ENCODE peak calls at places on chromosomes 7 and 10, in four cellular contexts. B is HepG2, C is WTC11, V is K562. T is an unnamed sample.

GRCh38 chr7:83347836-83348482 is 185.3 kb upstream of the PCLO start:
- DNase-seq in V (no peak), C (no peak), B (no peak), T (peak)

GRCh38 chr7:128421384-128421783 is 11.6 kb upstream of the IMPDH1 start:
- DNase-seq in V (no peak), C (no peak), B (no peak), T (no peak)

GRCh38 chr7:8206950-8207349 is 55.0 kb downstream of the ICA1 start:
- DNase-seq in B (no peak), V (no peak), C (no peak), T (no peak)

GRCh38 chr7:21261627-21262564 is 166.0 kb upstream of the SP4 start:
- DNase-seq in B (peak), V (peak), C (peak), T (peak)

GRCh38 chr10:60905580-60905979 is 38.4 kb downstream of the RHOBTB1 start:
- DNase-seq in B (no peak), C (no peak), V (no peak), T (no peak)

GRCh38 chr7:142804715-142805114 is 33.9 kb downstream of the PRSS2 start:
- DNase-seq in V (peak), C (no peak), B (no peak), T (no peak)

GRCh38 chr7:129845178-129845971 is 107.4 kb downstream of the UBE2H start:
- DNase-seq in C (no peak), B (no peak), V (no peak), T (no peak)

GRCh38 chr7:44279286-44279685 is 46.1 kb downstream of the CAMK2B start:
- DNase-seq in V (no peak), B (no peak), C (peak), T (no peak)

GRCh38 chr7:75732764-75733630 is 5.7 kb downstream of the HIP1 start:
- DNase-seq in C (no peak), V (peak), B (no peak), T (no peak)

GRCh38 chr10:78516236-78516635 is 482.6 kb downstream of the RPS24 start:
- DNase-seq in B (no peak), V (no peak), C (no peak), T (no peak)

GRCh38 chr7:36809064-36809463 is 84.8 kb upstream of the AOAH start:
- DNase-seq in C (no peak), V (no peak), B (no peak), T (no peak)

GRCh38 chr7:64541438-64542359 is 21.2 kb downstream of the ZNF680 start:
- DNase-seq in B (no peak), V (no peak), C (no peak), T (no peak)

GRCh38 chr10:122206471-122207065 is 64.5 kb upstream of the BTBD16 start:
- DNase-seq in C (no peak), V (no peak), B (no peak), T (no peak)

GRCh38 chr7:2928256-2928612 is 84.1 kb upstream of the GNA12 start:
- DNase-seq in V (no peak), C (peak), B (no peak), T (no peak)

GRCh38 chr10:3080608-3081007 is 13.3 kb downstream of the PFKP start:
- DNase-seq in B (no peak), C (no peak), V (no peak), T (no peak)

GRCh38 chr10:37813763-37814162 is 43.6 kb downstream of the ZNF248 start:
- DNase-seq in C (no peak), V (no peak), B (no peak), T (no peak)

GRCh38 chr7:71430246-71430645 is 298.3 kb downstream of the GALNT17 start:
- DNase-seq in C (no peak), B (no peak), V (no peak), T (no peak)

GRCh38 chr7:45117582-45117981 is 6.1 kb upstream of the TBRG4 start:
- DNase-seq in V (no peak), C (no peak), B (no peak), T (no peak)

GRCh38 chr10:86968271-86968993 is at the start of gene ADIRF:
- DNase-seq in V (no peak), B (no peak), C (peak), T (no peak)

GRCh38 chr10:105594301-105594700 is 953.2 kb downstream of the SORCS3 start:
- DNase-seq in B (no peak), V (no peak), C (no peak), T (no peak)

GRCh38 chr10:20856484-20856883 is 40.6 kb downstream of the NEBL start:
- DNase-seq in C (no peak), V (no peak), B (no peak), T (no peak)

GRCh38 chr7:95276114-95276513 is 48.2 kb downstream of the PON1 start:
- DNase-seq in V (no peak), C (no peak), B (no peak), T (no peak)

GRCh38 chr10:94364480-94364879 is 1.7 kb upstream of the NOC3L start:
- DNase-seq in V (no peak), B (no peak), C (no peak), T (no peak)

GRCh38 chr10:64059884-64060283 is 538.7 kb downstream of the REEP3 start:
- DNase-seq in C (no peak), B (no peak), V (no peak), T (no peak)

GRCh38 chr10:31100176-31100575 is 68.5 kb upstream of the ZNF438 start:
- DNase-seq in V (no peak), C (no peak), B (no peak), T (no peak)

GRCh38 chr10:31099664-31100063 is 68.0 kb upstream of the ZNF438 start:
- DNase-seq in B (peak), V (no peak), C (no peak), T (no peak)

GRCh38 chr10:31100662-31101061 is 69.0 kb upstream of the ZNF438 start:
- DNase-seq in C (no peak), V (no peak), B (no peak), T (no peak)

GRCh38 chr10:31102421-31102820 is 70.8 kb upstream of the ZNF438 start:
- DNase-seq in V (no peak), B (no peak), C (no peak), T (no peak)

GRCh38 chr10:31101123-31101522 is 69.5 kb upstream of the ZNF438 start:
- DNase-seq in V (no peak), C (no peak), B (no peak), T (no peak)
- TF ChIP-seq ELF4 in V (no peak), C (no peak), B (no peak), T (no peak)

GRCh38 chr7:131945313-131945831 is 388.9 kb upstream of the PODXL start:
- DNase-seq in V (peak), B (peak), C (peak), T (peak)
- TF ChIP-seq ELF4 in V (no peak), B (no peak), C (no peak), T (no peak)

DNA sequence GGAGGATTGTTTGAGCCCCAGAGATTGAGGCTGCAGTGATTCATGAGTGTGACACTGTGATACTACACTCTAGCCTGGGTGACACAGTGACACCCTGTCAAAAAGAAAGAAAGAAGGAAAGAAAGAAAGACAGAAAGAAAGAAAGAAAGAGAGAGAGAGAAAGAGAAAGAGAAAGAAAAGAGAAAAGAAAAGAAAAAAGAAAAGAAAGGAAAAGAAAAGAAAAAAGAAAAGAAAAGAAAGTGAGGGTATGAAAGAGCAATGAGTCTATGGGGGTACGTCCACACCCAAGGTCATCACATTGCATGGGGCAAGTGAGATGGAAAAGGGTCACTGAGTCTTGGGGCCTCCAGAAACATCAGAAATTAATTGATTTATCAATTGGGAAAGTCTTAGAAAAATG is 135.2 kb upstream of the CSTF2T start:
- DNase-seq in V (no peak), C (no peak), B (no peak), T (no peak)
- TF ChIP-seq ELF4 in V (no peak), C (no peak), B (no peak), T (no peak)

GRCh38 chr7:25215694-25216335 is 12.5 kb downstream of the NPVF start:
- DNase-seq in V (no peak), C (no peak), B (no peak), T (no peak)
- TF ChIP-seq ELF4 in V (no peak), C (no peak), B (no peak), T (no peak)

DNA sequence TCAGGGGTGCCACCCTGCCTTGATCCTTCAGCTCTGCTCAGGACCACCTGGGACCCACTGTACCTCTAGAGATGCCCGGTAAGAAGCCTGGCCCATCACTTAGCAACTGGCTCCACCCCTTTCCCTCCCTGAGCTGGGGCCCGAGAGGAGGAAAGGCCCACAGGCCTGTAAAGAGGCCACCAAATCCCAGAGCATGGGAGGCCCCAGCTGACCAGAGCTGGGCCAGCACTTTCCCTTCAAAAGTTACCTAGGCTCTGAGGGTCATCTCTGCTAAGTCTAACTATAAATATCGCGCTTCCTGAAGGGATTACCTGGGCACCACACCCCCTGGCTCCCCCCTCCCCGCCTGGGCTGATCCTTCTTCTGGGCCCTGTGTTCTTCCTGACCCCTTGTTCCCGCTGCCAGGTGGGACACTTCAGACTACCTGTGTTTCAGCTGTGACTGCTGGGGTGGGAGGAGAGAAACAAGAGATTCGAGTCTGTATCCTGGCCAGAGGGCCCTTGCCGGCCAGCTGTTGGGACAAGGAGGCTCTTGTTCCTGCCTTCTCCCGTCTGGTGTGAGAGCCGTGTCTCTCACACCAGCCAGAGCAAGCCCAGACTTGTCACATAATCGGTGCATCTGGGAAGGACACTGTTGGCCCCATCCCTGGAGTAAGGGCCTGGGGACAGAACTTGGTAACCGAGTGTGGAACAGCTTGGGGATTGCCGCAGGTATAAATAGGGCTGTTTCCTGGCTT is 22.8 kb upstream of the ANKRD2 start:
- DNase-seq in V (no peak), B (peak), C (peak), T (no peak)
- TF ChIP-seq ELF4 in V (no peak), B (no peak), C (no peak), T (no peak)

GRCh38 chr7:41879113-41879385 is 176.2 kb upstream of the INHBA start:
- DNase-seq in C (no peak), B (no peak), V (no peak), T (no peak)

GRCh38 chr7:41875513-41875912 is 172.6 kb upstream of the INHBA start:
- DNase-seq in C (no peak), V (no peak), B (no peak), T (no peak)

GRCh38 chr7:41878331-41879112 is 175.6 kb upstream of the INHBA start:
- DNase-seq in C (no peak), B (no peak), V (no peak), T (no peak)

GRCh38 chr7:41879424-41879823 is 176.5 kb upstream of the INHBA start:
- DNase-seq in B (no peak), V (no peak), C (no peak), T (no peak)

GRCh38 chr7:41877118-41877517 is 174.2 kb upstream of the INHBA start:
- DNase-seq in V (no peak), C (no peak), B (no peak), T (no peak)
- TF ChIP-seq ELF4 in V (no peak), C (no peak), B (no peak), T (no peak)

GRCh38 chr10:75034131-75034512 is 77.3 kb upstream of the SAMD8 start:
- DNase-seq in B (no peak), C (no peak), V (no peak), T (no peak)
- TF ChIP-seq ELF4 in B (no peak), C (no peak), V (no peak), T (no peak)

GRCh38 chr7:124737760-124738159 is 27.8 kb downstream of the GPR37 start:
- DNase-seq in B (no peak), V (no peak), C (no peak), T (no peak)

GRCh38 chr7:124738639-124739038 is 27.0 kb downstream of the GPR37 start:
- DNase-seq in V (no peak), B (no peak), C (no peak), T (no peak)
- TF ChIP-seq ELF4 in V (no peak), B (no peak), C (no peak), T (no peak)

GRCh38 chr7:80243425-80243824 is 108.8 kb downstream of the GNAI1 start:
- DNase-seq in V (no peak), B (no peak), C (no peak), T (no peak)

GRCh38 chr7:80249184-80249583 is 114.6 kb downstream of the GNAI1 start:
- DNase-seq in V (no peak), C (no peak), B (no peak), T (no peak)

GRCh38 chr7:80247144-80247543 is 112.5 kb downstream of the GNAI1 start:
- DNase-seq in V (no peak), C (no peak), B (no peak), T (no peak)

GRCh38 chr7:80240265-80241025 is 105.8 kb downstream of the GNAI1 start:
- DNase-seq in B (no peak), C (no peak), V (no peak), T (no peak)

DNA sequence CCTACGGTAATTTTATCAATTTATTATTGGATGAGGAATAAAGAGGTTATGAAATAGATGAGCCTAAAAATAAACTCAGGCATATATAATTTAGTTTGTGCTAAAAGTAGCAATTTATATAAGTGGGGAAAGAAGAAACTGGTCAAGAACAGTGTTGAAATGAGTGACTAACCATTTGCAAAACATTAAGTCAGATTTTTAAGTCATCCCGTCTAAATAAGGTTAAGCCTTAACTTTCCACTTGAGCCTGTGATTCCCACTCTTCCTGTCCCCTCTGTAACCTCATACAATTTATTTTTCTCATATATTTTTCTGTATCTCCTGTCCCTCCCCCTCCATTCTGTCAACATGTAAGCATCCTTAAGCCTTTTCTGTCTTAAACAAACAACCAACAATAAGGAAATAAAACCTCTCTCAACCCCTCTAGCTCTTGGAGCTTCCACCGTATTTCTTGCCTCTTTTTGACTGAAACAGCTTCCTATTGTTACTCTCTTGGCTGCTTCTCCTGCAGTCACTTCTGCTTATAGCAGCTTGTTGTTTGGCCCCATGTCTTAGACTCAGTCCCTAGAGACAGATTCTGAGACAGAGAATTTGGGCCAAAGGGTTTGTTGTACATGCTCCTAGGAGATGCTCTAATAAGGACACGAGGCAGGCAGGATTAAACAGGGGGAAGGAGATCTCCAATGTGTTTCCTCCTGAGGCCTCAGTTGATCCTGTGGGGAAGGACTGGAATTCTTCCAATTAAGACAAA is 109.8 kb downstream of the GNAI1 start:
- DNase-seq in B (no peak), C (no peak), V (no peak), T (no peak)
- TF ChIP-seq ELF4 in B (no peak), C (no peak), V (no peak), T (no peak)

T was measured in HEK293T.